ENCODE peak calls at places on chromosomes 3 and 15, in eight cellular contexts. I is IMR-90, L is A549, U is DND-41, B is tibial artery, Q is fibroblast of lung, M is heart left ventricle, W is D721Med. V is an unnamed sample.

GRCh38 chr3:170751083-170751893 is 118.7 kb downstream of the RPL22L1 start:
- DNase-seq in I (peak; percentile 82), W (no peak), M (peak; percentile 48), U (no peak), L (peak; percentile 45), B (peak; percentile 54), Q (peak; percentile 87), V (no peak)

GRCh38 chr3:100463002-100463401 is 29.4 kb upstream of the TMEM45A start:
- DNase-seq in I (peak; percentile 78), B (no peak), U (no peak), Q (peak; percentile 81), W (no peak), L (peak; percentile 67), M (no peak), V (no peak)

GRCh38 chr15:92614791-92615785 is 40.5 kb downstream of the FAM174B start:
- DNase-seq in M (no peak), B (peak; percentile 8), Q (no peak), L (no peak), W (no peak), U (no peak), I (no peak), V (no peak)

GRCh38 chr3:58657571-58658141 is 8.9 kb downstream of the FAM3D start:
- DNase-seq in Q (no peak), U (no peak), M (no peak), L (no peak), I (no peak), B (peak; percentile 7), W (no peak), V (no peak)

GRCh38 chr15:94327356-94327936 is 96.1 kb downstream of the MCTP2 start:
- DNase-seq in U (no peak), W (no peak), B (no peak), M (no peak), L (peak; percentile 42), I (peak; percentile 50), Q (peak; percentile 62), V (no peak)

GRCh38 chr3:64489361-64490044 is 198.3 kb downstream of the ADAMTS9 start:
- DNase-seq in I (no peak), U (no peak), L (no peak), M (peak; percentile 42), W (no peak), Q (no peak), B (no peak), V (peak; percentile 88)

GRCh38 chr15:74375303-74375693 is 7.9 kb upstream of the CYP11A1 start:
- DNase-seq in L (peak; percentile 77), Q (peak; percentile 81), B (peak; percentile 90), W (peak; percentile 75), M (peak; percentile 81), I (peak; percentile 77), U (peak; percentile 84), V (peak; percentile 91)

GRCh38 chr3:180947761-180948390 is 35.4 kb downstream of the FXR1 start:
- DNase-seq in W (peak; percentile 28), M (no peak), U (no peak), I (no peak), L (no peak), B (no peak), Q (peak; percentile 22), V (no peak)

GRCh38 chr3:177234121-177234520 is 36.8 kb upstream of the TBL1XR1 start:
- DNase-seq in B (no peak), I (peak; percentile 55), Q (no peak), L (no peak), U (no peak), W (no peak), M (no peak), V (no peak)

GRCh38 chr3:12875857-12876451 is 34.6 kb upstream of the RPL32 start:
- DNase-seq in B (no peak), U (no peak), I (no peak), L (no peak), W (no peak), Q (peak; percentile 28), M (peak; percentile 68), V (peak; percentile 87)

GRCh38 chr15:66698971-66699370 is 3.1 kb upstream of the SMAD6 start:
- DNase-seq in U (no peak), Q (no peak), B (no peak), W (no peak), L (no peak), I (no peak), M (no peak), V (no peak)

GRCh38 chr15:42133892-42134502 is 22.4 kb downstream of the PLA2G4F start:
- DNase-seq in I (peak; percentile 17), B (no peak), L (peak; percentile 54), M (no peak), W (no peak), Q (peak; percentile 12), U (peak; percentile 75), V (peak; percentile 83)

GRCh38 chr3:139930201-139930600 is 4.8 kb upstream of the CLSTN2 start:
- DNase-seq in I (no peak), W (no peak), Q (no peak), M (no peak), U (no peak), L (no peak), B (no peak), V (no peak)

GRCh38 chr3:13890377-13891016 is 10.6 kb upstream of the WNT7A start:
- DNase-seq in L (no peak), U (peak; percentile 64), B (no peak), Q (no peak), M (peak; percentile 46), W (no peak), I (no peak), V (peak; percentile 10)

GRCh38 chr15:94478763-94479162 is 247.4 kb downstream of the MCTP2 start:
- DNase-seq in Q (no peak), L (no peak), M (no peak), B (no peak), W (no peak), I (no peak), U (no peak), V (peak; percentile 18)

GRCh38 chr3:35505181-35505580 is 134.1 kb upstream of the ARPP21 start:
- DNase-seq in B (no peak), I (no peak), Q (no peak), U (peak; percentile 49), L (no peak), M (peak; percentile 18), W (peak; percentile 27), V (peak; percentile 93)

GRCh38 chr3:30680789-30681188 is 74.4 kb downstream of the TGFBR2 start:
- DNase-seq in U (no peak), B (no peak), I (no peak), Q (peak; percentile 52), M (peak; percentile 44), W (no peak), L (no peak), V (no peak)

GRCh38 chr3:57951106-57951882 is 56.9 kb upstream of the FLNB start:
- DNase-seq in W (no peak), L (peak; percentile 74), I (peak; percentile 89), Q (peak; percentile 84), U (no peak), B (peak; percentile 86), M (peak; percentile 91), V (no peak)

GRCh38 chr3:151918253-151919029 is 45.0 kb downstream of the SUCNR1 start:
- DNase-seq in U (no peak), Q (peak; percentile 83), L (peak; percentile 75), M (no peak), I (peak; percentile 75), W (no peak), B (no peak), V (no peak)

GRCh38 chr3:152302521-152303021 is 33.8 kb downstream of the MBNL1 start:
- DNase-seq in W (no peak), I (peak; percentile 90), B (peak; percentile 66), L (peak; percentile 29), U (no peak), Q (peak; percentile 93), M (peak; percentile 84), V (no peak)

GRCh38 chr3:11775493-11775892 is 71.2 kb downstream of the TAMM41 start:
- DNase-seq in L (no peak), U (no peak), B (no peak), W (no peak), Q (no peak), I (no peak), M (no peak), V (no peak)

GRCh38 chr15:89743011-89743410 is 8.0 kb downstream of the MESP1 start:
- DNase-seq in I (no peak), W (no peak), B (no peak), Q (no peak), M (no peak), L (no peak), U (no peak), V (no peak)
- TF ChIP-seq CTCF in I (no peak), W (no peak), B (no peak), Q (no peak), M (no peak), L (no peak), U (no peak), V (no peak)

DNA sequence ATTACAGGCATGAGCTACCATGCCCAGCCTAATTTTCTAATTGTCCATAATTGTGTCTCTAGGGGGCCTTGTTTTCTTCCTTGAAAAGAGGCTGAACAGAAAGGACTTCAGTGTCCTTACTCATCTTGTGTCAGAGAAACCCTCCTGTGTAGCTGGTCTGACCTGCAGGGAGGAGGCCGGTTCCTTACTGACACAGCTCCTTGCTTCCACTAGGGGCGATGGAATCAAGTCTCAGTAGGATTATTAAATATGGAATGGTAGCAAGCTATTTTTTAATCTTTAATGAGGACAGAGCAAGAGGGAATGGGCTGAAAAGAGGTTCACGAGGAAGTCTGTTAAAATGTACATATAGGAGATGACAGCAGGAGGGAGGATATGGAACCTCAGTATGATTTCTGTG is 8.6 kb downstream of the LPCAT4 start:
- DNase-seq in U (no peak), M (no peak), I (no peak), W (no peak), B (no peak), Q (no peak), L (peak; percentile 56), V (no peak)
- TF ChIP-seq CTCF in U (no peak), M (no peak), I (peak; percentile 18), W (no peak), B (no peak), Q (no peak), L (peak; percentile 35), V (no peak)

DNA sequence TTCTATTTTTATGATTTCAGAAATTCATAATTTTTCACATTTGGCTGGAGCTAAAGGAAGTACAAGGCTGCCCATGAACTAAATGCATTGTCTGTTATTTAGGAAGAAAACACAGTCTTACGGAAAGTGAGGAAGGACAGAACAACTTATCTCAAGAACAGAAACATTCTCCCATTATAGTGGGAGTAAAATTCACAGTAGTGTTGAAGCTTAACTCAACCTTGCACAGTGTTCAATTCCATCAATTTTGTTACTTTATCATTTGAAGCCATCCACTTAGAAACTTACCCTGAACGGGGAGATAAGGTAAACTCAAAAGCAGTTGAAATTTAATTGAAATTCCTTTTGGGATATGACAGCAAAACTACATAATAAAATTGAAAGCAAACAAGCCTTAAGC is 186.9 kb downstream of the PCCB start:
- DNase-seq in M (no peak), L (no peak), I (no peak), W (no peak), Q (no peak), U (no peak), B (no peak), V (no peak)
- TF ChIP-seq CTCF in M (no peak), L (no peak), I (no peak), W (no peak), Q (no peak), U (no peak), B (no peak), V (no peak)

DNA sequence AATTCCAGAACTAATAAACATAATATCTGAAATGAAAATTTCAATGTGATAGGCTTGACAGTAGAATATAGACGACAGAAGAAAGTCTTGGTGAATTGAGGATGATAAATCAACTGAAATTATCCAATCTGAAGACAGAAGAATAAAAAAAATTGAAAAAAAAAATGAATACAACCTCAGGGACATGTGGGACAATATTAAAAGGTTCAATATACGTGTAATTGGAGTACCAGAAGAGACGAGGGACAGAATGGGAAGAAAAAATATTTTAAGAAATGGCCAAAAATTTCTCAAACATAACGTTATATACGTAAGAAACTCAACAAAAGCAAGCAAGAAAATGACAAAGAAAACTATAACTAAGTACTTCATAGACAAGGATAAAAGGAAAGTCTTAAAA is 43.3 kb upstream of the HCLS1 start:
- DNase-seq in U (no peak), M (no peak), B (no peak), I (no peak), W (no peak), L (no peak), Q (no peak), V (no peak)
- TF ChIP-seq CTCF in U (no peak), M (no peak), B (no peak), I (no peak), W (no peak), L (no peak), Q (no peak), V (no peak)